ENCODE peak calls at places on chromosomes 16 and 17, in ten cellular contexts. W, F, Y, M, S, N, X, K, I and E are unnamed samples.

GRCh38 chr17:49316889-49317288 is 45.2 kb downstream of the ZNF652 start:
- DNase-seq in K (no peak), Y (no peak), F (no peak), M (no peak), N (no peak), X (no peak), W (no peak), I (no peak), S (no peak), E (no peak)

GRCh38 chr16:78996806-78997205 is 603.7 kb downstream of the MAF start:
- DNase-seq in W (no peak), X (no peak), K (no peak), Y (no peak), M (no peak), N (no peak), S (peak), F (no peak), I (no peak), E (no peak)

GRCh38 chr16:60199154-60199553 is 1465.0 kb upstream of the GOT2 start:
- DNase-seq in F (no peak), S (no peak), M (no peak), Y (no peak), N (no peak), I (no peak), W (no peak), X (no peak), K (no peak), E (no peak)

GRCh38 chr16:57427307-57427706 is 19.9 kb downstream of the CIAPIN1 start:
- DNase-seq in W (no peak), I (no peak), Y (no peak), S (no peak), N (no peak), K (no peak), F (no peak), M (no peak), X (no peak), E (no peak)

GRCh38 chr16:1175566-1176279 is 22.8 kb downstream of the CACNA1H start:
- DNase-seq in X (no peak), Y (no peak), K (no peak), S (no peak), N (no peak), M (no peak), W (no peak), F (no peak), I (no peak), E (no peak)

GRCh38 chr17:58324409-58325288 is 3.9 kb downstream of the TSPOAP1 start:
- DNase-seq in W (peak), Y (peak), S (no peak), I (no peak), X (no peak), K (no peak), M (no peak), F (peak), N (no peak), E (peak)

GRCh38 chr17:19508327-19508867 is 25.3 kb upstream of the SLC47A1 start:
- DNase-seq in M (no peak), W (peak), I (no peak), X (no peak), K (no peak), S (peak), N (no peak), Y (peak), F (peak), E (no peak)

GRCh38 chr16:18948372-18949020 is 22.3 kb upstream of the SMG1 start:
- DNase-seq in S (no peak), F (no peak), Y (no peak), X (no peak), K (no peak), I (no peak), N (no peak), W (no peak), M (no peak), E (no peak)

GRCh38 chr17:41697122-41697962 is 8.7 kb downstream of the EIF1 start:
- DNase-seq in I (no peak), Y (peak), W (no peak), M (peak), X (no peak), F (no peak), N (peak), S (no peak), K (no peak), E (peak)

GRCh38 chr16:14307623-14308356 is 236.7 kb downstream of the MRTFB start:
- DNase-seq in F (no peak), W (peak), S (no peak), I (no peak), N (no peak), Y (peak), M (no peak), K (peak), X (no peak), E (peak)

GRCh38 chr16:8962393-8963009 is 1.2 kb downstream of the USP7 start:
- DNase-seq in I (no peak), W (peak), Y (no peak), N (peak), K (no peak), F (no peak), X (peak), M (no peak), S (no peak), E (peak)

GRCh38 chr16:83532634-83533033 is 275.1 kb upstream of the HSBP1 start:
- DNase-seq in N (no peak), K (no peak), M (no peak), F (no peak), X (no peak), S (peak), Y (no peak), I (no peak), W (no peak), E (no peak)